ENCODE peak calls at places on chromosomes 4 and X, in five cellular contexts. Z is foreskin fibroblast, J is HFF-Myc, V is psoas muscle, W is kidney. U is an unnamed sample.

GRCh38 chr4:74751247-74751646 is 43.1 kb downstream of the BTC start:
- DNase-seq in Z (no peak), J (no peak), V (no peak), W (no peak), U (no peak)

GRCh38 chr4:128354205-128354821 is 66.7 kb upstream of the PGRMC2 start:
- DNase-seq in Z (peak; percentile 89), J (peak; percentile 61), V (no peak), W (peak; percentile 79), U (no peak)

GRCh38 chr4:2331519-2332200 is 69.8 kb upstream of the MXD4 start:
- DNase-seq in Z (no peak), J (no peak), V (no peak), W (peak; percentile 58), U (no peak)

GRCh38 chr4:180059216-180059881 is 2183.9 kb upstream of the TENM3 start:
- DNase-seq in Z (no peak), J (no peak), V (peak; percentile 13), W (peak; percentile 49), U (peak; percentile 14)

GRCh38 chr4:165289429-165289785 is 38.1 kb upstream of the MSMO1 start:
- DNase-seq in Z (no peak), J (no peak), V (no peak), W (no peak), U (no peak)

GRCh38 chr4:113052379-113052951 is 3.0 kb downstream of the ANK2 start:
- DNase-seq in Z (peak; percentile 18), J (no peak), V (no peak), W (no peak), U (no peak)

GRCh38 chr4:176259330-176260090 is 9.5 kb downstream of the ASB5 start:
- DNase-seq in Z (peak; percentile 58), J (no peak), V (no peak), W (no peak), U (no peak)

GRCh38 chr4:125390126-125390525 is 75.4 kb downstream of the FAT4 start:
- DNase-seq in Z (peak; percentile 83), J (no peak), V (no peak), W (no peak), U (no peak)

GRCh38 chr4:3255611-3256186 is 6.7 kb downstream of the MSANTD1 start:
- DNase-seq in Z (no peak), J (no peak), V (peak; percentile 10), W (peak; percentile 72), U (no peak)

GRCh38 chr4:88230953-88231835 is 53.2 kb downstream of the PPM1K start:
- DNase-seq in Z (no peak), J (no peak), V (no peak), W (no peak), U (no peak)

GRCh38 chr4:159069922-159070321 is 33.0 kb upstream of the RAPGEF2 start:
- DNase-seq in Z (peak; percentile 90), J (peak; percentile 67), V (no peak), W (no peak), U (no peak)

GRCh38 chr4:31108762-31109161 is 388.6 kb downstream of the PCDH7 start:
- DNase-seq in Z (no peak), J (no peak), V (no peak), W (no peak), U (no peak)

GRCh38 chr4:120096508-120097297 is 30.1 kb upstream of the MAD2L1 start:
- DNase-seq in Z (peak; percentile 6), J (no peak), V (no peak), W (no peak), U (no peak)

GRCh38 chrX:150581093-150581775 is 12.8 kb downstream of the MTM1 start:
- DNase-seq in Z (peak; percentile 55), J (peak; percentile 35), V (no peak), W (no peak), U (no peak)

GRCh38 chr4:48578132-48578964 is 88.3 kb downstream of the ZAR1 start:
- DNase-seq in Z (peak; percentile 61), J (peak; percentile 59), V (no peak), W (no peak), U (peak; percentile 37)

GRCh38 chrX:149497626-149498025 is 7.5 kb downstream of the IDS start:
- DNase-seq in Z (peak; percentile 69), J (no peak), V (no peak), W (no peak), U (no peak)

GRCh38 chrX:107448625-107449468 is 605 bp upstream of the FRMPD3 start:
- DNase-seq in Z (no peak), J (no peak), V (no peak), W (peak; percentile 65), U (no peak)

GRCh38 chrX:149830192-149830873 is 48.6 kb downstream of the MAGEA9 start:
- DNase-seq in Z (peak; percentile 2), J (no peak), V (no peak), W (no peak), U (no peak)

GRCh38 chr4:98663226-98664006 is 5.0 kb upstream of the TSPAN5 start:
- DNase-seq in Z (no peak), J (no peak), V (peak; percentile 13), W (no peak), U (no peak)

GRCh38 chr4:16120720-16121119 is 36.9 kb upstream of the PROM1 start:
- DNase-seq in Z (no peak), J (no peak), V (no peak), W (no peak), U (no peak)

GRCh38 chr4:186685744-186686143 is 37.9 kb downstream of the FAT1 start:
- DNase-seq in Z (peak; percentile 73), J (peak; percentile 77), V (no peak), W (no peak), U (no peak)

GRCh38 chr4:93897559-93897958 is 69.0 kb downstream of the ATOH1 start:
- DNase-seq in Z (no peak), J (no peak), V (no peak), W (no peak), U (no peak)

GRCh38 chr4:100362363-100362762 is 155.5 kb downstream of the EMCN start:
- DNase-seq in Z (peak; percentile 18), J (no peak), V (no peak), W (no peak), U (no peak)

GRCh38 chr4:186015212-186015817 is 53.6 kb upstream of the TLR3 start:
- DNase-seq in Z (no peak), J (no peak), V (no peak), W (no peak), U (no peak)

GRCh38 chr4:75107703-75108612 is 175.0 kb downstream of the PARM1 start:
- DNase-seq in Z (no peak), J (no peak), V (no peak), W (no peak), U (no peak)

GRCh38 chr4:115678425-115678941 is 565.1 kb upstream of the NDST4 start:
- DNase-seq in Z (no peak), J (no peak), V (no peak), W (peak; percentile 51), U (no peak)

GRCh38 chr4:99642725-99643489 is 14.7 kb downstream of the C4orf54 start:
- DNase-seq in Z (no peak), J (no peak), V (peak; percentile 62), W (no peak), U (no peak)

GRCh38 chrX:11450354-11450753 is 157.1 kb downstream of the AMELX start:
- DNase-seq in Z (no peak), J (no peak), V (no peak), W (no peak), U (no peak)

GRCh38 chr4:57162499-57163019 is 52.4 kb upstream of the IGFBP7 start:
- DNase-seq in Z (no peak), J (no peak), V (no peak), W (no peak), U (no peak)

DNA sequence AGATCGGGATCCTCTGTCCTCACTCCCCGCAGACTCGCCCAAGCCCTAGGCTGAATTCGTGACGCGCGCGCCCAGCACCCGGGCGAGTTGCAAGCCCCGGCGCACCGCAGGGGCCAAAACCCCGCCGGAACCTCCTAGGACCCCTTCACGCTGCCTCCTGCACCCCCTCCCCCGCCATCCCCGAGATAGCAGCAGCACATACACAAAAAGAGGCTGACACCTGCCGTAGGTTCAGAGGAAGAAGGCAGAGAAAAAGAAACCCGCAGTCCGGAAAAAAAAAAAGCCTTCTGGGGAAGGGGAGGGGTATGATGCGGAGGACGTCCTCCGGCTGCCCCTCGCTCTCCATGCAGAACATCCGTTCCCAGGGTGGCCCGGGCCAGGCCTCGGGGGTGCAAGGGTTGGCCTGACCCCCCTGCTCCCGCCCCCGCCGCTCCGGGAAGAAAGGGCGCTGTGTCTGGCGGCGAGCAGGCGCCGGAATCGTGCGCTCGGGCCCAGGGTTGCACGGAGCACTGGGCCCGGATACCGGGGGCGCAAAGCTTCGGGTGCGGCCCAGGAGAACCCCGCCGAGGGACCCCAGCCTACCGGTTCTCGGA is 2.5 kb downstream of the NLGN4X start:
- DNase-seq in Z (no peak), J (no peak), V (peak; percentile 11), W (peak; percentile 55), U (peak; percentile 33)
- TF ChIP-seq CTCF in Z (no peak), J (no peak), V (no peak), W (no peak), U (no peak)

GRCh38 chrX:45630078-45630477 is 429.4 kb upstream of the DIPK2B start:
- DNase-seq in Z (no peak), J (no peak), V (no peak), W (no peak), U (no peak)

GRCh38 chrX:45633419-45633818 is 432.7 kb upstream of the DIPK2B start:
- DNase-seq in Z (no peak), J (no peak), V (no peak), W (peak; percentile 52), U (no peak)

GRCh38 chrX:45628041-45628440 is 427.4 kb upstream of the DIPK2B start:
- DNase-seq in Z (peak; percentile 40), J (no peak), V (no peak), W (no peak), U (no peak)

GRCh38 chrX:45632506-45632905 is 431.8 kb upstream of the DIPK2B start:
- DNase-seq in Z (no peak), J (no peak), V (no peak), W (peak; percentile 54), U (no peak)
- TF ChIP-seq CTCF in Z (no peak), J (no peak), V (no peak), W (no peak), U (no peak)

GRCh38 chr4:8683462-8683861 is 90.9 kb downstream of the CPZ start:
- DNase-seq in Z (no peak), J (no peak), V (no peak), W (no peak), U (no peak)

GRCh38 chr4:8681391-8681790 is 88.8 kb downstream of the CPZ start:
- DNase-seq in Z (no peak), J (no peak), V (no peak), W (no peak), U (no peak)

GRCh38 chr4:8679032-8679431 is 86.5 kb downstream of the CPZ start:
- DNase-seq in Z (no peak), J (no peak), V (no peak), W (no peak), U (no peak)

GRCh38 chr4:8682725-8683124 is 90.2 kb downstream of the CPZ start:
- DNase-seq in Z (no peak), J (no peak), V (no peak), W (no peak), U (no peak)

GRCh38 chr4:8682296-8682695 is 89.7 kb downstream of the CPZ start:
- DNase-seq in Z (no peak), J (no peak), V (no peak), W (no peak), U (no peak)
- TF ChIP-seq CTCF in Z (no peak), J (no peak), V (no peak), W (no peak), U (no peak)

DNA sequence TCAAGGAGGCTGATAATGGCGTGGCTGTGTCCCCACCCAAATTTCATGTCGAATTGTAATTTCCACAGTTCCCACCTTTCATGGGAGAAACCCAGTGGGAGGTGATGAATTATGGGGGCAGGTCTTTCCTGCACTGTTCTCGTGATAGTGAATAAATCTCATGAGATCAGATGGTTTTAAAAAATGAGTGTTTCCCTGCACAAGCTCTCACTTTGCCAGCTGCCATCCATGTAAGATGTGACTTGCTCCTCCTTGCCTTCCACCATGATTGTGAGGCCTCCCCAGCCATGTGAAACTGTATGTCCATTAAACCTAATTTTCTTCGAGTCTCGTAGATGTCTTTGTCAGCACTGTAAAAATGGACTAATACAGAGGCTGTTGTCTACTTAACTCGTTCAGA is 488.3 kb downstream of the SPRY1 start:
- DNase-seq in Z (no peak), J (no peak), V (no peak), W (no peak), U (no peak)
- TF ChIP-seq CTCF in Z (no peak), J (no peak), V (no peak), W (no peak), U (no peak)

U was measured in progenitor cell of endocrine pancreas.